ENCODE peak calls at places on chromosomes 16 and 17, in seven cellular contexts. S is CD4-positive, alpha-beta T cell; H is RWPE2; O is heart right ventricle; C is stimulated activated effector memory CD8-positive, alpha-beta T cell treated with anti-CD3 and anti-CD28 coated beads, Interleukin-12 subunit alpha, Interleukin-12 subunit beta, amount 100 ng/mL, for 72 hours; E is activated CD8-positive, alpha-beta T cell treated with anti-CD3 and anti-CD28 coated beads for 36 hours; R is HepG2. K is an unnamed sample.

GRCh38 chr17:74531231-74531761 is at the start of gene CD300LB:
- ATAC-seq in H (no peak), R (no peak), E (no peak), C (no peak), O (no peak), S (no peak), K (no peak)

GRCh38 chr16:79838860-79839259 is 238.3 kb upstream of the MAF start:
- ATAC-seq in C (no peak), O (peak), E (no peak), H (no peak), R (peak), S (no peak), K (no peak)

GRCh38 chr17:50844117-50844700 is 8.8 kb downstream of the WFIKKN2 start:
- ATAC-seq in S (no peak), R (peak), E (no peak), C (no peak), H (no peak), O (no peak), K (no peak)

GRCh38 chr17:49908782-49909714 is 59.9 kb upstream of the DLX4 start:
- ATAC-seq in S (no peak), O (no peak), E (no peak), R (peak), H (no peak), C (no peak), K (no peak)

GRCh38 chr16:81716478-81717210 is 62.4 kb upstream of the PLCG2 start:
- ATAC-seq in S (no peak), O (no peak), R (no peak), H (no peak), E (peak), C (peak), K (peak)

GRCh38 chr17:10563991-10564660 is 14.7 kb upstream of the MYH2 start:
- ATAC-seq in H (no peak), E (no peak), S (no peak), C (no peak), O (no peak), R (no peak), K (no peak)

GRCh38 chr17:43530303-43531081 is 15.6 kb downstream of the ETV4 start:
- ATAC-seq in C (no peak), R (peak), O (peak), E (no peak), S (no peak), H (peak), K (no peak)

GRCh38 chr16:57051696-57052228 is 40.6 kb upstream of the CPNE2 start:
- ATAC-seq in R (no peak), H (no peak), O (no peak), E (no peak), S (no peak), C (no peak), K (peak)

GRCh38 chr17:73802314-73802713 is 158.1 kb upstream of the SDK2 start:
- ATAC-seq in S (no peak), O (no peak), E (no peak), R (no peak), H (no peak), C (no peak), K (no peak)

GRCh38 chr16:17350212-17350611 is 120.5 kb downstream of the XYLT1 start:
- ATAC-seq in C (no peak), H (no peak), S (no peak), E (no peak), R (no peak), O (no peak), K (no peak)

GRCh38 chr16:31664683-31665482 is 137.2 kb downstream of the AHSP start:
- ATAC-seq in R (no peak), O (no peak), S (no peak), E (peak), H (peak), C (peak), K (peak)

GRCh38 chr16:23504076-23504452 is 6.2 kb downstream of the GGA2 start:
- ATAC-seq in S (no peak), O (peak), R (no peak), E (no peak), C (peak), H (peak), K (peak)

GRCh38 chr16:28255838-28256237 is 36.5 kb upstream of the SBK1 start:
- ATAC-seq in C (no peak), E (no peak), R (no peak), O (no peak), H (no peak), S (no peak), K (no peak)

GRCh38 chr17:37299257-37299985 is 76.4 kb upstream of the C17orf78 start:
- ATAC-seq in R (no peak), O (peak), H (peak), E (no peak), S (no peak), C (no peak), K (no peak)

GRCh38 chr17:74729368-74729767 is 7.7 kb upstream of the RAB37 start:
- ATAC-seq in R (no peak), O (no peak), E (no peak), S (no peak), H (no peak), C (no peak), K (no peak)

GRCh38 chr17:48871551-48872351 is 20.8 kb upstream of the ATP5MC1 start:
- ATAC-seq in R (peak), C (no peak), O (peak), S (no peak), H (no peak), E (no peak), K (no peak)

GRCh38 chr17:59365383-59365981 is 34.0 kb downstream of the YPEL2 start:
- ATAC-seq in R (peak), S (peak), O (peak), C (no peak), H (no peak), E (peak), K (no peak)

GRCh38 chr17:73343168-73343634 is 31.4 kb upstream of the CDC42EP4 start:
- ATAC-seq in E (no peak), O (peak), S (no peak), C (no peak), R (no peak), H (no peak), K (no peak)

GRCh38 chr17:65332375-65332774 is 195.2 kb downstream of the RGS9 start:
- ATAC-seq in C (no peak), H (peak), R (no peak), O (no peak), S (no peak), E (no peak), K (peak)

GRCh38 chr17:55478971-55479370 is 32.3 kb downstream of the SMIM36 start:
- ATAC-seq in R (peak), O (no peak), E (no peak), C (no peak), H (no peak), S (no peak), K (no peak)

GRCh38 chr16:19367335-19367734 is 50.3 kb upstream of the TMC5 start:
- ATAC-seq in E (no peak), S (no peak), R (no peak), O (no peak), H (no peak), C (no peak), K (no peak)

GRCh38 chr16:4190934-4191333 is 50.9 kb downstream of the SRL start:
- ATAC-seq in H (no peak), E (no peak), O (no peak), R (no peak), C (no peak), S (no peak), K (no peak)

GRCh38 chr17:64256913-64257807 is 5.9 kb downstream of the TEX2 start:
- ATAC-seq in S (no peak), C (no peak), H (peak), R (no peak), E (no peak), O (no peak), K (no peak)

GRCh38 chr16:85543998-85544397 is 69.1 kb upstream of the GSE1 start:
- ATAC-seq in O (no peak), H (no peak), S (no peak), C (no peak), E (no peak), R (no peak), K (no peak)

GRCh38 chr16:48291303-48291702 is 44.0 kb upstream of the ABCC11 start:
- ATAC-seq in R (no peak), C (no peak), H (peak), O (no peak), E (no peak), S (no peak), K (no peak)

GRCh38 chr16:74580828-74581227 is 26.1 kb downstream of the GLG1 start:
- ATAC-seq in O (no peak), C (peak), R (no peak), H (no peak), E (peak), S (no peak), K (no peak)

GRCh38 chr16:70638814-70639792 is 7.3 kb upstream of the IL34 start:
- ATAC-seq in H (no peak), C (no peak), S (no peak), O (peak), E (no peak), R (peak), K (no peak)

K was measured in activated T-helper 17 cell treated with anti-CD3 and anti-CD28 coated beads, Interleukin-2, amount 50 U/mL, for 72 hours.